ENCODE peak calls at places on chromosomes 16 and 17, in eight cellular contexts. E, G, V, U, S, N, D and Z are unnamed samples.

GRCh38 chr17:36755586-36755985 is 154.2 kb downstream of the MRM1 start:
- DNase-seq in E (peak), G (no peak), V (peak), U (peak), S (peak), N (no peak), D (peak), Z (no peak)

GRCh38 chr17:17119533-17119932 is 77.3 kb downstream of the MPRIP start:
- DNase-seq in E (no peak), G (no peak), V (peak), U (no peak), S (peak), N (no peak), D (peak), Z (no peak)

GRCh38 chr17:77946900-77947643 is 11.4 kb upstream of the TNRC6C start:
- DNase-seq in E (no peak), G (no peak), V (no peak), U (no peak), S (no peak), N (no peak), D (no peak), Z (no peak)

GRCh38 chr17:17872468-17873345 is 35.9 kb upstream of the SREBF1 start:
- DNase-seq in E (peak), G (no peak), V (no peak), U (no peak), S (no peak), N (no peak), D (no peak), Z (no peak)

GRCh38 chr16:21619765-21620462 is 20.5 kb downstream of the METTL9 start:
- DNase-seq in E (no peak), G (no peak), V (no peak), U (no peak), S (no peak), N (no peak), D (no peak), Z (no peak)

GRCh38 chr16:87575027-87575804 is 27.1 kb upstream of the JPH3 start:
- DNase-seq in E (peak), G (no peak), V (no peak), U (no peak), S (no peak), N (no peak), D (no peak), Z (no peak)

GRCh38 chr17:9987779-9988585 is 82.9 kb upstream of the RCVRN start:
- DNase-seq in E (peak), G (peak), V (peak), U (peak), S (peak), N (no peak), D (peak), Z (peak)

GRCh38 chr17:4199818-4200402 is 56.9 kb downstream of the CYB5D2 start:
- DNase-seq in E (peak), G (no peak), V (no peak), U (peak), S (peak), N (no peak), D (peak), Z (peak)

GRCh38 chr16:79264237-79265104 is 336.1 kb downstream of the MAF start:
- DNase-seq in E (no peak), G (no peak), V (no peak), U (no peak), S (no peak), N (no peak), D (no peak), Z (no peak)

GRCh38 chr17:72850410-72850809 is 242.1 kb downstream of the SLC39A11 start:
- DNase-seq in E (no peak), G (no peak), V (no peak), U (no peak), S (no peak), N (peak), D (no peak), Z (no peak)

GRCh38 chr17:49508061-49508865 is 13.2 kb downstream of the NGFR start:
- DNase-seq in E (peak), G (no peak), V (no peak), U (peak), S (no peak), N (no peak), D (no peak), Z (no peak)

GRCh38 chr17:17783121-17783824 is 53.5 kb downstream of the SREBF1 start:
- DNase-seq in E (peak), G (peak), V (peak), U (peak), S (peak), N (no peak), D (peak), Z (no peak)

GRCh38 chr17:69814031-69814430 is 261.0 kb upstream of the KCNJ16 start:
- DNase-seq in E (no peak), G (no peak), V (no peak), U (no peak), S (no peak), N (no peak), D (no peak), Z (no peak)

GRCh38 chr16:67445126-67445426 is 14.2 kb downstream of the HSD11B2 start:
- DNase-seq in E (no peak), G (no peak), V (no peak), U (no peak), S (no peak), N (no peak), D (no peak), Z (no peak)

GRCh38 chr17:63222655-63223054 is 223.5 kb downstream of the CYB561 start:
- DNase-seq in E (no peak), G (no peak), V (no peak), U (no peak), S (no peak), N (no peak), D (no peak), Z (no peak)

GRCh38 chr16:29745126-29745852 is 501 bp downstream of the C16orf54 start:
- DNase-seq in E (no peak), G (no peak), V (peak), U (no peak), S (peak), N (no peak), D (peak), Z (no peak)

GRCh38 chr17:42472709-42473521 is 14.2 kb downstream of the ATP6V0A1 start:
- DNase-seq in E (no peak), G (no peak), V (no peak), U (peak), S (no peak), N (peak), D (no peak), Z (no peak)

GRCh38 chr16:9061358-9061813 is 30.1 kb upstream of the HAPSTR1 start:
- DNase-seq in E (no peak), G (peak), V (no peak), U (no peak), S (no peak), N (no peak), D (no peak), Z (no peak)

GRCh38 chr17:41520821-41521521 is 2.3 kb upstream of the KRT15 start:
- DNase-seq in E (no peak), G (peak), V (no peak), U (peak), S (no peak), N (no peak), D (no peak), Z (no peak)

GRCh38 chr17:42230225-42230624 is 35.9 kb upstream of the GHDC start:
- DNase-seq in E (no peak), G (no peak), V (no peak), U (no peak), S (no peak), N (no peak), D (no peak), Z (no peak)

GRCh38 chr16:3101018-3101840 is 2.1 kb upstream of the ZSCAN10 start:
- DNase-seq in E (peak), G (no peak), V (no peak), U (peak), S (peak), N (no peak), D (peak), Z (peak)

GRCh38 chr17:5584383-5584951 is at the start of gene NLRP1:
- DNase-seq in E (peak), G (peak), V (peak), U (peak), S (peak), N (peak), D (peak), Z (no peak)

GRCh38 chr17:81173761-81174160 is 7.7 kb upstream of the AATK start:
- DNase-seq in E (no peak), G (no peak), V (no peak), U (no peak), S (no peak), N (peak), D (no peak), Z (no peak)
- TF ChIP-seq CTCF in E (no peak), G (no peak), V (no peak), U (no peak), S (no peak), N (no peak), D (no peak), Z (no peak)

DNA sequence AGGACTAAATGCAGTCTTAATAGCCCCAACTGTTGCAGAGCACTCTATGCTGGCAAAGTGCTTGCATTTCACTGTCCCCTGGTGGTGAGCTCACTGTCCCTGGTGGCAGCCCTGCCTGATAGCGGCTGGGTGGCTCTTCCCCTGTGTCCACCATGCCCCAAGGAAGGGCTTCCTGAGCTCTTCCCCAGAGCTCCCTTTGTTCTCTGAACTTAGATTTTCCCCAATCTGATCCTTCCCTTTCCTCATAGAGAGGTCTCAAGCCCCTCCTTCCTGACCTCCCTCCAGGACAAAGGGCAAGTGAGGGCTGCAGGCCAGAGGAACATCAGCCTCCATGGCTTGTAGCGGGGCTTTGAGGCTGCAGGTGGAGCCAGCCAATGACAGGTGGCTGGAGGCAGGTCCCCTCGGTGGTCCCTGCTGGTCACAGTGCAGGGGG is 17.0 kb downstream of the BEAN1 start:
- DNase-seq in E (peak), G (no peak), V (no peak), U (no peak), S (no peak), N (no peak), D (no peak), Z (no peak)
- TF ChIP-seq CTCF in E (peak), G (no peak), V (no peak), U (no peak), S (no peak), N (no peak), D (no peak), Z (no peak)

DNA sequence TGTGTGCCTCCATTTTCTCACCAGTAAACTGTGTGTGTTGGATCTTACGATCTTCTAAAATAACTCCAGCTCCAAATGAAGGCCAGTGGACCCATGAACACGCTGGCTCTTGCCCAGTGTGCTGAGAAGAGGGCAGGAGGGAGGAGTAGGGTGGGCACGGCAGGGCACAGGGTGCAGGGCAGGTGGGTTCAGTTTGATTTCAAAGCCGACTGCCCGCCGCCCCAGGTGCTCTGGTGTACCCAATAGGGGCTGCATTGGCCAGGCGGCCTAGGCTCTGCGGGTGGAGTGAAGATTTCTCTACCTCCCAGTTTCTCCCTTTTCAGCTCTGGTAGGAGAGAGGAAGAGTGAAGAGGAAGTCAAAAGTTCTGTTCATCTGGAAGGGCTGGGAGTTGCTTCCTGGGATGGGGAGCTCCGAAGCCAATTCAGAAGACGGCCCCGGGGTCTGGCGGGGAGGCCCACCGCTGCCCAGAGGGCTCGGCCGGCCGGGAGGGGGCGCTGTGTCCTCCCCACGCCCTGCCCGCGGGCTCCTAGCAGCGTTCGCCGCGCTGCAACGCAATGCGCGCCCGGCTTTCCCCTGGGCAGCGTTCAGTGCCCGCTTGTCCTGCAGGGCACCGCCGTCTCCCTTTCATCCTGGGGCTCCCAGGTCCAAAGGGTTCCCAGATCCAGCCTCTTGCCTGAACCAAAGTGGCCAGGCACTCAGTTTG is 1.1 kb upstream of the CRHR1 start:
- DNase-seq in E (peak), G (peak), V (no peak), U (peak), S (peak), N (no peak), D (peak), Z (peak)
- TF ChIP-seq CTCF in E (peak), G (peak), V (peak), U (peak), S (no peak), N (no peak), D (no peak), Z (peak)

DNA sequence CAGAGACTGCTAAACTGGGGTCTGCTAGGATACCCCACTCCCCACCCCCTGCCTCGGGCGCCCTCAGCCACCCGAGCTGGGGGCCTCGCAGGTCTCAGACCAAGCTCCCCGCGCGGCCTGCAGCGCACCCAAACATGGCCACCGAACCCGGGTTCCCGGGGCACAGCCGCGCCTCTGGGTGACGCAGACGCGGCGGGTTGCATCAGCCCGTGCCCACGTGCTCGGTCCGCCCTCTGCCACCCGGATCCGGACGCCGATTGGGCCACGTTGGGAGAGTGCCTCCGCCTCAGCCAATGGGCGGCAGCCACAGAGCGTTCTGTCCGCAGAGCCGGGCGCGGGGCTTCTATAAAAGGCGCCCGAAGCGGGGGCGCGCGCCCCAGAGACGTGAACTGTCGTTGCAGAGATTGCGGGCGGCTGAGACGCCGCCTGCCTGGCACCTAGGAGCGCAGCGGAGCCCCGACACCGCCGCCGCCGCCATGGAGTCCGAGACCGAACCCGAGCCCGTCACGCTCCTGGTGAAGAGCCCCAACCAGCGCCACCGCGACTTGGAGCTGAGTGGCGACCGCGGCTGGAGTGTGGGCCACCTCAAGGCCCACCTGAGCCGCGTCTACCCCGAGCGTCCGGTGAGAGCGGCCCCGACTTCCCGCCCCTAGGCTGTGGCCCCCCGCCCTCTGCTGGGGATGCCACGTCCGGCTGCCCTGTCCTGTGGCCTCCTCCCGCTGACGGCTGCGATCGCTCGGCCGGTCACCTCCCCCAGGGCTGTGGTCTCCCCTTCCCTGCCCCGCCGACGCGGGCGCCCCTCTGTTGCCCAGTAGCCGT is at the start of gene HERPUD1:
- DNase-seq in E (peak), G (peak), V (peak), U (peak), S (peak), N (peak), D (peak), Z (peak)
- TF ChIP-seq CTCF in E (peak), G (peak), V (no peak), U (no peak), S (no peak), N (no peak), D (no peak), Z (no peak)

GRCh38 chr16:17056666-17057065 is 414.1 kb downstream of the XYLT1 start:
- DNase-seq in E (no peak), G (no peak), V (no peak), U (no peak), S (no peak), N (no peak), D (no peak), Z (no peak)

GRCh38 chr16:17058471-17058870 is 412.3 kb downstream of the XYLT1 start:
- DNase-seq in E (no peak), G (no peak), V (no peak), U (no peak), S (no peak), N (no peak), D (no peak), Z (no peak)

GRCh38 chr16:17050468-17050867 is 420.3 kb downstream of the XYLT1 start:
- DNase-seq in E (no peak), G (no peak), V (no peak), U (no peak), S (no peak), N (no peak), D (no peak), Z (no peak)

DNA sequence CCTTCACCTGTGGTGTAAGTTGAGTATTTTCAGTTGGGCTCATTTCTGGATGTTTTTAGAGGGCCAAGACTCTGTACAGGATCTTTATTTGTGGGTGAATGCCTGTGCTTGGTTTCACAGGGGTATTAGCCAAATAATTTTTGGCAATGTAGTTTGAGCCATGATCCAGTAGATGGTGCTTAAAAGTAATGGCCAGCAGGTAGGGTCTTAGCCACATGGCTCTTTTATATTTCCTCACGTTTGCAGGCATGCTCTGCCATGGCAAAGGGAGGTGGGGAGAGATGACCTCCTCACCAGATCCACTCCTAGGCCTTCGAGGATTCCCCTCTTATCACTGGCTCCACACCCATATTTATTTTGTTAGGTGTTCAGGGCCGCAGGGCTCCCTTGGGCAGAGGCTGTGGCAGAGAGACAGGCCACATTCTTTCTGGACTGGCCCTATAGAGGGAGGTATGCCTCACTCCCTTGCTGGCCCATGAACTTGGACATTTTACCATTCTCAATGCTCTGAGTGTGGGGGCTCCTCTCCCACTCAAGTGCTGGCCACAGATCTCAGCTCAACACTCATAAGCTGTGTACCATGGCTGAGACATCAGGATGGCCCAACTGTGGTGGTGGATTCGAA is 417.1 kb downstream of the XYLT1 start:
- DNase-seq in E (no peak), G (no peak), V (no peak), U (no peak), S (no peak), N (no peak), D (no peak), Z (no peak)
- TF ChIP-seq CTCF in E (peak), G (no peak), V (no peak), U (no peak), S (peak), N (no peak), D (no peak), Z (no peak)

GRCh38 chr17:75625813-75626486 is 7.3 kb upstream of the SMIM5 start:
- DNase-seq in E (peak), G (no peak), V (no peak), U (peak), S (peak), N (no peak), D (peak), Z (peak)
- TF ChIP-seq CTCF in E (peak), G (peak), V (peak), U (peak), S (peak), N (peak), D (peak), Z (peak)

DNA sequence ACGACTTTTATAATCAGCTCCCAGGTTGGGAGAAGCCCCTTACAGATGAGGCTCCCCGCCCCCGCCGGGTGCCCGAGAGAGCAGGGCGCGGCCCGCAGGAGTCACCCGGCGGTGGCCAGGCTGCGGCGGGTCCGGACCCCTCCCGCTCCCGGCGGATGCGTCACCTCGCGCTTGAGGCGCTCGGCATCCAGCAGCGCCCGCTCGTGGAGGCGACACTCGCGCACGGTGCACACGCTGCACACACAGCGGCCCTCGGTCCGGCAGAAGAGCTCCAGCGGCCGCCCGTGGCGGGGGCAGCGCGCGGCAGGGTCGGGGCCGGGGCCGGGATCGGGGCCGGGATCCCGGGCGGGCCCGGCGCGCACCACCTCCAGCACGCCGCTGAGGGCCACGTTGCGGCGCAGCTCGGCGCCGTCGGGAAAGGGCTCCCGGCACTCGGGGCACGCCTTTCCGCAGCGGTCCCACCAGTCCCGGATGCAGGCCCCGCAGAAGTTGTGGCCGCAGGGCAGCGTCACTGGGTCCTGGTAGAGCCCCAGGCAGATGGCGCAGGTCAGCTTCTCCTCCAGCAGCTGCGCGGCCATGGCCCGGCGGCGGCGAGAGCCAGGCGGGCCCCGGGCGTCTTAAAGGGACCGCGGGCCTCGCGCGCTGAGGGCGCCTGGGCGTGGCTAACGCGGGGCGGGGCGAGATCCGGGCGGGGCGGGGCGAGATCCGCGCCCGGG is at the start of gene TRIM65:
- DNase-seq in E (peak), G (peak), V (peak), U (peak), S (peak), N (peak), D (peak), Z (peak)
- TF ChIP-seq CTCF in E (no peak), G (peak), V (peak), U (peak), S (peak), N (peak), D (peak), Z (peak)

GRCh38 chr17:7632492-7632894 is 2.6 kb downstream of the SHBG start:
- DNase-seq in E (peak), G (no peak), V (peak), U (no peak), S (peak), N (no peak), D (peak), Z (no peak)
- TF ChIP-seq CTCF in E (peak), G (peak), V (peak), U (peak), S (peak), N (peak), D (peak), Z (peak)